ENCODE peak calls at places on chromosome 17, in nine cellular contexts. One of them, this sample, is unnamed.

GRCh38 chr17:80114758-80115157 is 13.4 kb downstream of the GAA start:
- DNase-seq in cardiac fibroblast: no peak
- DNase-seq in caudate nucleus: no peak
- DNase-seq in NCI-H69: no peak
- DNase-seq in stimulated activated CD4-positive, alpha-beta T cell treated with anti-CD3 and anti-CD28 coated beads, Interleukin-1b, Interleukin-23, amount 100 ng/mL, for 1 hour: no peak
- DNase-seq in posterior cingulate gyrus: no peak
- DNase-seq in heart left ventricle: no peak
- DNase-seq in fibroblast of mammary gland: no peak
- DNase-seq in NCI-H1930: no peak
- DNase-seq in this sample: no peak

GRCh38 chr17:60193482-60193881 is 43.7 kb downstream of the CA4 start:
- DNase-seq in cardiac fibroblast: no peak
- DNase-seq in caudate nucleus: no peak
- DNase-seq in NCI-H69: no peak
- DNase-seq in stimulated activated CD4-positive, alpha-beta T cell treated with anti-CD3 and anti-CD28 coated beads, Interleukin-1b, Interleukin-23, amount 100 ng/mL, for 1 hour: no peak
- DNase-seq in posterior cingulate gyrus: no peak
- DNase-seq in heart left ventricle: no peak
- DNase-seq in fibroblast of mammary gland: no peak
- DNase-seq in NCI-H1930: no peak
- DNase-seq in this sample: no peak

GRCh38 chr17:36149296-36149820 is 27.1 kb downstream of the TBC1D3B start:
- DNase-seq in cardiac fibroblast: peak
- DNase-seq in caudate nucleus: no peak
- DNase-seq in NCI-H69: no peak
- DNase-seq in stimulated activated CD4-positive, alpha-beta T cell treated with anti-CD3 and anti-CD28 coated beads, Interleukin-1b, Interleukin-23, amount 100 ng/mL, for 1 hour: no peak
- DNase-seq in posterior cingulate gyrus: no peak
- DNase-seq in heart left ventricle: no peak
- DNase-seq in fibroblast of mammary gland: peak
- DNase-seq in NCI-H1930: no peak
- DNase-seq in this sample: no peak

GRCh38 chr17:1492249-1493206 is at the start of gene MYO1C:
- DNase-seq in cardiac fibroblast: no peak
- DNase-seq in caudate nucleus: no peak
- DNase-seq in NCI-H69: no peak
- DNase-seq in stimulated activated CD4-positive, alpha-beta T cell treated with anti-CD3 and anti-CD28 coated beads, Interleukin-1b, Interleukin-23, amount 100 ng/mL, for 1 hour: no peak
- DNase-seq in posterior cingulate gyrus: no peak
- DNase-seq in heart left ventricle: no peak
- DNase-seq in fibroblast of mammary gland: no peak
- DNase-seq in NCI-H1930: no peak
- DNase-seq in this sample: no peak

GRCh38 chr17:4365103-4365627 is 1.3 kb downstream of the UBE2G1 start:
- DNase-seq in cardiac fibroblast: peak
- DNase-seq in caudate nucleus: peak
- DNase-seq in NCI-H69: peak
- DNase-seq in stimulated activated CD4-positive, alpha-beta T cell treated with anti-CD3 and anti-CD28 coated beads, Interleukin-1b, Interleukin-23, amount 100 ng/mL, for 1 hour: peak
- DNase-seq in posterior cingulate gyrus: peak
- DNase-seq in heart left ventricle: peak
- DNase-seq in fibroblast of mammary gland: peak
- DNase-seq in NCI-H1930: peak
- DNase-seq in this sample: peak

GRCh38 chr17:75695830-75696271 is 25.4 kb upstream of the ITGB4 start:
- DNase-seq in cardiac fibroblast: no peak
- DNase-seq in caudate nucleus: no peak
- DNase-seq in NCI-H69: no peak
- DNase-seq in stimulated activated CD4-positive, alpha-beta T cell treated with anti-CD3 and anti-CD28 coated beads, Interleukin-1b, Interleukin-23, amount 100 ng/mL, for 1 hour: no peak
- DNase-seq in posterior cingulate gyrus: peak
- DNase-seq in heart left ventricle: no peak
- DNase-seq in fibroblast of mammary gland: no peak
- DNase-seq in NCI-H1930: no peak
- DNase-seq in this sample: no peak

GRCh38 chr17:63973247-63973646 is 529 bp upstream of the SCN4A start:
- DNase-seq in cardiac fibroblast: no peak
- DNase-seq in caudate nucleus: no peak
- DNase-seq in NCI-H69: no peak
- DNase-seq in stimulated activated CD4-positive, alpha-beta T cell treated with anti-CD3 and anti-CD28 coated beads, Interleukin-1b, Interleukin-23, amount 100 ng/mL, for 1 hour: no peak
- DNase-seq in posterior cingulate gyrus: no peak
- DNase-seq in heart left ventricle: no peak
- DNase-seq in fibroblast of mammary gland: no peak
- DNase-seq in NCI-H1930: no peak
- DNase-seq in this sample: no peak

GRCh38 chr17:69761767-69762321 is 313.2 kb upstream of the KCNJ16 start:
- DNase-seq in cardiac fibroblast: peak
- DNase-seq in caudate nucleus: no peak
- DNase-seq in NCI-H69: no peak
- DNase-seq in stimulated activated CD4-positive, alpha-beta T cell treated with anti-CD3 and anti-CD28 coated beads, Interleukin-1b, Interleukin-23, amount 100 ng/mL, for 1 hour: no peak
- DNase-seq in posterior cingulate gyrus: no peak
- DNase-seq in heart left ventricle: no peak
- DNase-seq in fibroblast of mammary gland: peak
- DNase-seq in NCI-H1930: no peak
- DNase-seq in this sample: no peak

GRCh38 chr17:8894673-8895578 is 27.5 kb upstream of the PIK3R6 start:
- DNase-seq in cardiac fibroblast: peak
- DNase-seq in caudate nucleus: no peak
- DNase-seq in NCI-H69: peak
- DNase-seq in stimulated activated CD4-positive, alpha-beta T cell treated with anti-CD3 and anti-CD28 coated beads, Interleukin-1b, Interleukin-23, amount 100 ng/mL, for 1 hour: peak
- DNase-seq in posterior cingulate gyrus: peak
- DNase-seq in heart left ventricle: peak
- DNase-seq in fibroblast of mammary gland: peak
- DNase-seq in NCI-H1930: peak
- DNase-seq in this sample: no peak

GRCh38 chr17:67413399-67413798 is 36.3 kb downstream of the PITPNC1 start:
- DNase-seq in cardiac fibroblast: no peak
- DNase-seq in caudate nucleus: no peak
- DNase-seq in NCI-H69: no peak
- DNase-seq in stimulated activated CD4-positive, alpha-beta T cell treated with anti-CD3 and anti-CD28 coated beads, Interleukin-1b, Interleukin-23, amount 100 ng/mL, for 1 hour: no peak
- DNase-seq in posterior cingulate gyrus: no peak
- DNase-seq in heart left ventricle: no peak
- DNase-seq in fibroblast of mammary gland: no peak
- DNase-seq in NCI-H1930: no peak
- DNase-seq in this sample: no peak

GRCh38 chr17:21010705-21011596 is 31.9 kb downstream of the USP22 start:
- DNase-seq in cardiac fibroblast: no peak
- DNase-seq in caudate nucleus: no peak
- DNase-seq in NCI-H69: no peak
- DNase-seq in stimulated activated CD4-positive, alpha-beta T cell treated with anti-CD3 and anti-CD28 coated beads, Interleukin-1b, Interleukin-23, amount 100 ng/mL, for 1 hour: no peak
- DNase-seq in posterior cingulate gyrus: no peak
- DNase-seq in heart left ventricle: no peak
- DNase-seq in fibroblast of mammary gland: no peak
- DNase-seq in NCI-H1930: no peak
- DNase-seq in this sample: no peak

GRCh38 chr17:45430738-45431530 is 1.7 kb downstream of the ARHGAP27 start:
- DNase-seq in cardiac fibroblast: no peak
- DNase-seq in caudate nucleus: no peak
- DNase-seq in NCI-H69: no peak
- DNase-seq in stimulated activated CD4-positive, alpha-beta T cell treated with anti-CD3 and anti-CD28 coated beads, Interleukin-1b, Interleukin-23, amount 100 ng/mL, for 1 hour: no peak
- DNase-seq in posterior cingulate gyrus: no peak
- DNase-seq in heart left ventricle: no peak
- DNase-seq in fibroblast of mammary gland: no peak
- DNase-seq in NCI-H1930: no peak
- DNase-seq in this sample: no peak

GRCh38 chr17:72462814-72463213 is 342.0 kb downstream of the SOX9 start:
- DNase-seq in cardiac fibroblast: no peak
- DNase-seq in caudate nucleus: no peak
- DNase-seq in NCI-H69: no peak
- DNase-seq in stimulated activated CD4-positive, alpha-beta T cell treated with anti-CD3 and anti-CD28 coated beads, Interleukin-1b, Interleukin-23, amount 100 ng/mL, for 1 hour: no peak
- DNase-seq in posterior cingulate gyrus: no peak
- DNase-seq in heart left ventricle: no peak
- DNase-seq in fibroblast of mammary gland: no peak
- DNase-seq in NCI-H1930: no peak
- DNase-seq in this sample: no peak

GRCh38 chr17:62714016-62714777 is 86.7 kb downstream of the MRC2 start:
- DNase-seq in cardiac fibroblast: no peak
- DNase-seq in caudate nucleus: no peak
- DNase-seq in NCI-H69: no peak
- DNase-seq in stimulated activated CD4-positive, alpha-beta T cell treated with anti-CD3 and anti-CD28 coated beads, Interleukin-1b, Interleukin-23, amount 100 ng/mL, for 1 hour: no peak
- DNase-seq in posterior cingulate gyrus: no peak
- DNase-seq in heart left ventricle: peak
- DNase-seq in fibroblast of mammary gland: peak
- DNase-seq in NCI-H1930: no peak
- DNase-seq in this sample: no peak

GRCh38 chr17:67279115-67279514 is 34.1 kb upstream of the HELZ start:
- DNase-seq in cardiac fibroblast: no peak
- DNase-seq in caudate nucleus: no peak
- DNase-seq in NCI-H69: peak
- DNase-seq in stimulated activated CD4-positive, alpha-beta T cell treated with anti-CD3 and anti-CD28 coated beads, Interleukin-1b, Interleukin-23, amount 100 ng/mL, for 1 hour: no peak
- DNase-seq in posterior cingulate gyrus: no peak
- DNase-seq in heart left ventricle: no peak
- DNase-seq in fibroblast of mammary gland: no peak
- DNase-seq in NCI-H1930: no peak
- DNase-seq in this sample: no peak

GRCh38 chr17:63222655-63223054 is 223.5 kb downstream of the CYB561 start:
- DNase-seq in cardiac fibroblast: peak
- DNase-seq in caudate nucleus: no peak
- DNase-seq in NCI-H69: peak
- DNase-seq in stimulated activated CD4-positive, alpha-beta T cell treated with anti-CD3 and anti-CD28 coated beads, Interleukin-1b, Interleukin-23, amount 100 ng/mL, for 1 hour: peak
- DNase-seq in posterior cingulate gyrus: no peak
- DNase-seq in heart left ventricle: no peak
- DNase-seq in fibroblast of mammary gland: peak
- DNase-seq in NCI-H1930: no peak
- DNase-seq in this sample: no peak

GRCh38 chr17:41925991-41926590 is 4.3 kb upstream of the ODAD4 start:
- DNase-seq in cardiac fibroblast: no peak
- DNase-seq in caudate nucleus: no peak
- DNase-seq in NCI-H69: no peak
- DNase-seq in stimulated activated CD4-positive, alpha-beta T cell treated with anti-CD3 and anti-CD28 coated beads, Interleukin-1b, Interleukin-23, amount 100 ng/mL, for 1 hour: no peak
- DNase-seq in posterior cingulate gyrus: no peak
- DNase-seq in heart left ventricle: no peak
- DNase-seq in fibroblast of mammary gland: no peak
- DNase-seq in NCI-H1930: no peak
- DNase-seq in this sample: no peak

GRCh38 chr17:2172447-2172938 is 117.6 kb downstream of the HIC1 start:
- DNase-seq in cardiac fibroblast: no peak
- DNase-seq in caudate nucleus: no peak
- DNase-seq in NCI-H69: no peak
- DNase-seq in stimulated activated CD4-positive, alpha-beta T cell treated with anti-CD3 and anti-CD28 coated beads, Interleukin-1b, Interleukin-23, amount 100 ng/mL, for 1 hour: no peak
- DNase-seq in posterior cingulate gyrus: no peak
- DNase-seq in heart left ventricle: no peak
- DNase-seq in fibroblast of mammary gland: peak
- DNase-seq in NCI-H1930: no peak
- DNase-seq in this sample: no peak

GRCh38 chr17:7263071-7263800 is 958 bp upstream of the CLDN7 start:
- DNase-seq in cardiac fibroblast: no peak
- DNase-seq in caudate nucleus: no peak
- DNase-seq in NCI-H69: peak
- DNase-seq in stimulated activated CD4-positive, alpha-beta T cell treated with anti-CD3 and anti-CD28 coated beads, Interleukin-1b, Interleukin-23, amount 100 ng/mL, for 1 hour: no peak
- DNase-seq in posterior cingulate gyrus: no peak
- DNase-seq in heart left ventricle: no peak
- DNase-seq in fibroblast of mammary gland: no peak
- DNase-seq in NCI-H1930: no peak
- DNase-seq in this sample: no peak

GRCh38 chr17:31415004-31415454 is 23.6 kb downstream of the RAB11FIP4 start:
- DNase-seq in cardiac fibroblast: no peak
- DNase-seq in caudate nucleus: no peak
- DNase-seq in NCI-H69: no peak
- DNase-seq in stimulated activated CD4-positive, alpha-beta T cell treated with anti-CD3 and anti-CD28 coated beads, Interleukin-1b, Interleukin-23, amount 100 ng/mL, for 1 hour: no peak
- DNase-seq in posterior cingulate gyrus: no peak
- DNase-seq in heart left ventricle: no peak
- DNase-seq in fibroblast of mammary gland: no peak
- DNase-seq in NCI-H1930: no peak
- DNase-seq in this sample: no peak

GRCh38 chr17:34146440-34147043 is 108.5 kb upstream of the CCL2 start:
- DNase-seq in cardiac fibroblast: no peak
- DNase-seq in caudate nucleus: no peak
- DNase-seq in NCI-H69: peak
- DNase-seq in stimulated activated CD4-positive, alpha-beta T cell treated with anti-CD3 and anti-CD28 coated beads, Interleukin-1b, Interleukin-23, amount 100 ng/mL, for 1 hour: peak
- DNase-seq in posterior cingulate gyrus: peak
- DNase-seq in heart left ventricle: peak
- DNase-seq in fibroblast of mammary gland: peak
- DNase-seq in NCI-H1930: peak
- DNase-seq in this sample: peak

GRCh38 chr17:48910370-48910769 is 2.2 kb downstream of the UBE2Z start:
- DNase-seq in cardiac fibroblast: no peak
- DNase-seq in caudate nucleus: no peak
- DNase-seq in NCI-H69: no peak
- DNase-seq in stimulated activated CD4-positive, alpha-beta T cell treated with anti-CD3 and anti-CD28 coated beads, Interleukin-1b, Interleukin-23, amount 100 ng/mL, for 1 hour: no peak
- DNase-seq in posterior cingulate gyrus: peak
- DNase-seq in heart left ventricle: no peak
- DNase-seq in fibroblast of mammary gland: no peak
- DNase-seq in NCI-H1930: no peak
- DNase-seq in this sample: no peak

GRCh38 chr17:35892091-35892637 is 12.0 kb upstream of the CCL5 start:
- DNase-seq in cardiac fibroblast: peak
- DNase-seq in caudate nucleus: no peak
- DNase-seq in NCI-H69: no peak
- DNase-seq in stimulated activated CD4-positive, alpha-beta T cell treated with anti-CD3 and anti-CD28 coated beads, Interleukin-1b, Interleukin-23, amount 100 ng/mL, for 1 hour: peak
- DNase-seq in posterior cingulate gyrus: no peak
- DNase-seq in heart left ventricle: no peak
- DNase-seq in fibroblast of mammary gland: peak
- DNase-seq in NCI-H1930: no peak
- DNase-seq in this sample: no peak

GRCh38 chr17:72922223-72922622 is 170.3 kb downstream of the SLC39A11 start:
- DNase-seq in cardiac fibroblast: no peak
- DNase-seq in caudate nucleus: no peak
- DNase-seq in NCI-H69: peak
- DNase-seq in stimulated activated CD4-positive, alpha-beta T cell treated with anti-CD3 and anti-CD28 coated beads, Interleukin-1b, Interleukin-23, amount 100 ng/mL, for 1 hour: no peak
- DNase-seq in posterior cingulate gyrus: no peak
- DNase-seq in heart left ventricle: no peak
- DNase-seq in fibroblast of mammary gland: no peak
- DNase-seq in NCI-H1930: no peak
- DNase-seq in this sample: peak